ENCODE peak calls at places on chromosomes 4 and X, in five cellular contexts. H, E, X, U and R are unnamed samples.
A peak's percentile ranks its signal among the peaks of the same experiment; 100 is the strongest.

GRCh38 chr4:165379662-165380061 is 854 bp downstream of the CPE start:
- DNase-seq in H (no peak), E (no peak), X (no peak), U (peak; percentile 37), R (no peak)

GRCh38 chr4:1305781-1306455 is 16.2 kb downstream of the MAEA start:
- DNase-seq in H (no peak), E (no peak), X (no peak), U (no peak), R (no peak)

GRCh38 chr4:102217345-102217744 is 127.9 kb downstream of the SLC39A8 start:
- DNase-seq in H (no peak), E (no peak), X (no peak), U (no peak), R (no peak)

GRCh38 chrX:130097507-130098201 is 12.6 kb downstream of the ELF4 start:
- DNase-seq in H (no peak), E (no peak), X (no peak), U (peak; percentile 36), R (no peak)

GRCh38 chr4:17597517-17597916 is 16.9 kb upstream of the MED28 start:
- DNase-seq in H (no peak), E (no peak), X (no peak), U (no peak), R (no peak)

GRCh38 chr4:173057906-173058305 is 110.7 kb upstream of the GALNT7 start:
- DNase-seq in H (no peak), E (no peak), X (no peak), U (no peak), R (no peak)

GRCh38 chr4:183354213-183354612 is 32.0 kb upstream of the CLDN24 start:
- DNase-seq in H (peak; percentile 41), E (no peak), X (no peak), U (no peak), R (no peak)

GRCh38 chrX:130682990-130683389 is 220.0 kb downstream of the ENOX2 start:
- DNase-seq in H (no peak), E (no peak), X (no peak), U (no peak), R (no peak)

GRCh38 chr4:71254451-71255012 is 84.3 kb upstream of the SLC4A4 start:
- DNase-seq in H (no peak), E (no peak), X (no peak), U (no peak), R (no peak)

GRCh38 chr4:150363721-150364688 is 217.9 kb upstream of the MAB21L2 start:
- DNase-seq in H (no peak), E (no peak), X (no peak), U (no peak), R (no peak)

GRCh38 chrX:147550217-147550616 is 361.5 kb upstream of the FMR1 start:
- DNase-seq in H (no peak), E (no peak), X (no peak), U (no peak), R (no peak)

GRCh38 chrX:40155617-40156471 is 58.1 kb upstream of the BCOR start:
- DNase-seq in H (no peak), E (no peak), X (no peak), U (no peak), R (no peak)

GRCh38 chr4:145623831-145624230 is 4.6 kb downstream of the MMAA start:
- DNase-seq in H (no peak), E (no peak), X (no peak), U (no peak), R (no peak)

GRCh38 chr4:185127021-185127925 is 15.8 kb upstream of the SLC25A4 start:
- DNase-seq in H (no peak), E (peak; percentile 8), X (no peak), U (no peak), R (no peak)

GRCh38 chr4:6779667-6780565 is 2.6 kb upstream of the KIAA0232 start:
- DNase-seq in H (no peak), E (no peak), X (no peak), U (peak; percentile 48), R (no peak)